ENCODE peak calls at places on chromosomes 12 and 14, in eight cellular contexts. A is GM23248, P is neural progenitor cell, R is mammary epithelial cell, G is PC-9, I is keratinocyte, D is HCT116, C is fibroblast of lung. H is an unnamed sample.

GRCh38 chr12:104469066-104469465 is 12.3 kb downstream of the CHST11 start:
- DNase-seq in G (no peak), D (no peak), A (no peak), R (no peak), C (no peak), I (no peak), P (no peak), H (no peak)

GRCh38 chr14:81268016-81268416 is 47.3 kb upstream of the GTF2A1 start:
- DNase-seq in I (no peak), R (peak), G (no peak), C (peak), P (no peak), A (peak), D (no peak), H (peak)

GRCh38 chr14:89366580-89367448 is 50.2 kb downstream of the FOXN3 start:
- DNase-seq in P (no peak), D (no peak), C (no peak), A (no peak), I (no peak), R (no peak), G (no peak), H (no peak)

GRCh38 chr12:2884810-2885209 is 5.9 kb upstream of the TULP3 start:
- DNase-seq in I (no peak), P (no peak), R (no peak), G (no peak), D (no peak), C (no peak), A (no peak), H (no peak)

GRCh38 chr14:87066221-87066817 is 926.7 kb downstream of the GALC start:
- DNase-seq in G (no peak), P (no peak), C (no peak), D (no peak), A (no peak), R (peak), I (no peak), H (no peak)

GRCh38 chr14:49960453-49960852 is 67.6 kb downstream of the ARF6 start:
- DNase-seq in C (no peak), I (no peak), D (no peak), P (no peak), A (no peak), G (no peak), R (no peak), H (no peak)

GRCh38 chr12:39102474-39103209 is 197.3 kb upstream of the CPNE8 start:
- DNase-seq in C (peak), A (peak), I (no peak), G (no peak), R (peak), D (no peak), P (no peak), H (no peak)

GRCh38 chr14:29235991-29236390 is 469.4 kb downstream of the FOXG1 start:
- DNase-seq in A (peak), D (no peak), I (no peak), R (no peak), P (no peak), C (peak), G (no peak), H (no peak)

GRCh38 chr12:108702534-108702933 is 28.8 kb downstream of the CORO1C start:
- DNase-seq in G (no peak), A (no peak), C (no peak), R (no peak), D (no peak), I (no peak), P (no peak), H (no peak)

GRCh38 chr12:2959194-2959507 is at the start of gene TEAD4:
- DNase-seq in G (peak), A (peak), P (peak), C (peak), R (peak), I (no peak), D (peak), H (no peak)

GRCh38 chr12:16604853-16605252 is 1.1 kb downstream of the LMO3 start:
- DNase-seq in D (no peak), R (no peak), I (no peak), A (no peak), P (peak), G (no peak), C (no peak), H (no peak)

GRCh38 chr14:73526036-73526984 is 10.6 kb upstream of the ACOT1 start:
- DNase-seq in R (peak), A (peak), I (no peak), G (peak), P (no peak), D (no peak), C (peak), H (no peak)

GRCh38 chr12:54141534-54142475 is 47.0 kb downstream of the SMUG1 start:
- DNase-seq in D (no peak), C (peak), P (no peak), R (no peak), A (peak), G (no peak), I (no peak), H (no peak)

GRCh38 chr12:98998697-98999299 is 353.7 kb downstream of the APAF1 start:
- DNase-seq in D (peak), C (peak), P (peak), R (peak), A (peak), G (no peak), I (no peak), H (no peak)

GRCh38 chr14:57199911-57200310 is 68.8 kb downstream of the EXOC5 start:
- DNase-seq in I (no peak), A (peak), C (peak), P (no peak), R (peak), G (no peak), D (no peak), H (no peak)

GRCh38 chr14:46322076-46322475 is 329.5 kb downstream of the RPL10L start:
- DNase-seq in A (no peak), I (no peak), P (peak), D (no peak), C (no peak), G (no peak), R (no peak), H (no peak)

GRCh38 chr14:97233319-97233980 is 436.3 kb downstream of the VRK1 start:
- DNase-seq in C (no peak), R (no peak), A (no peak), P (no peak), I (no peak), G (no peak), D (no peak), H (no peak)
- TF ChIP-seq EZH2 in C (no peak), R (no peak), A (no peak), P (no peak), I (peak), G (no peak), D (no peak), H (no peak)

GRCh38 chr14:20455355-20456300 is 602 bp downstream of the APEX1 start:
- DNase-seq in D (no peak), P (peak), I (no peak), A (peak), C (peak), G (peak), R (peak), H (no peak)

GRCh38 chr14:20460458-20461229 is 590 bp downstream of the PIP4P1 start:
- DNase-seq in C (no peak), P (no peak), D (no peak), A (peak), I (no peak), G (peak), R (peak), H (peak)

GRCh38 chr14:20458031-20458789 is 3.0 kb downstream of the PIP4P1 start:
- DNase-seq in R (no peak), C (no peak), G (no peak), A (no peak), D (no peak), I (no peak), P (no peak), H (no peak)

GRCh38 chr14:20456971-20457370 is 1.9 kb downstream of the APEX1 start:
- DNase-seq in C (no peak), R (no peak), G (no peak), P (no peak), A (no peak), I (no peak), D (no peak), H (no peak)

DNA sequence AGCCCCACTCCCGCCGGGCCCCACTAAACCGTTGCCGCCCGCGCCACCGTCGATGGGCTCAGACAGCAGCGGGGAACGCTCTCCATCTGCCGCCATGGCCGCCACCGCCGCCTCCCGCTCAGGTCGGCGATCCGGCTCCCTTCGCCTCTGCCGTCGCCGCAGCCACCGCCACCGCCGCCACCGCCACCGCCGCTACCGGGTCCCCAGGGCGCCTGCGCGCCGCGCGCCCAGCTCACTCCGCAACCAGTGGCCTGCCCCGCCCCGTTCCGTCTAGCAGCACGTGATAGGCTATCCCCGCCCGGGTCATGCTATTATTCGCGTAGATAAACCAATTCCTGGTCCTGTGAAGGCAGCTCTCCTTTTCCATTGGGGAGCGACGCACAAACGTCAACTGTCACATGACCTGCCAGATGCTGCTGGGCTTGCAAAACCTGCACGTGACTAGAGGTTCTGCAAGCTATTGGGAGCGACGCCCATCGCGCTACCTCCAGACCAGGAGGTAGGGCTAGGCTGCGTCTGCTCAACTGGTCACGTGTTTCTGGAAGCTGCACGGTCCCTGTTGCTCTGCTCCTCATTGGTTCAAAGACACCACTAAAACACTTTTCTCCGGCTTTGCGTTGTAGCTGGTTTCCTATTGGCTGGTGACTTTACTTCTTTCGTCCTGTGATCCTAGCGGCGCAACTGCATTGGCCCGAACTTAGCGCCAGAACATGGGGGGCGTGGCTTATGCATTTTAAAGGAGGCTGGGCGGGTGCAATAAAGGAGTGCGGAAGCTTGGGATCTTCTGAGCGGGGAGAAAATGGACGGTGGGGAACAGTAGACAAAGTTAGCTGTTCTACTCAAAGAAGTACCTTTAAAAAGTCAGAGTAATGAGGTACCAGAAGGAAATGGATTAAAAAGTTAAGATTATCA is at the start of gene PIP4P1:
- DNase-seq in G (peak), D (peak), C (peak), P (peak), A (peak), I (peak), R (peak), H (peak)
- TF ChIP-seq EZH2 in G (no peak), D (no peak), C (no peak), P (no peak), A (no peak), I (peak), R (no peak), H (peak)

DNA sequence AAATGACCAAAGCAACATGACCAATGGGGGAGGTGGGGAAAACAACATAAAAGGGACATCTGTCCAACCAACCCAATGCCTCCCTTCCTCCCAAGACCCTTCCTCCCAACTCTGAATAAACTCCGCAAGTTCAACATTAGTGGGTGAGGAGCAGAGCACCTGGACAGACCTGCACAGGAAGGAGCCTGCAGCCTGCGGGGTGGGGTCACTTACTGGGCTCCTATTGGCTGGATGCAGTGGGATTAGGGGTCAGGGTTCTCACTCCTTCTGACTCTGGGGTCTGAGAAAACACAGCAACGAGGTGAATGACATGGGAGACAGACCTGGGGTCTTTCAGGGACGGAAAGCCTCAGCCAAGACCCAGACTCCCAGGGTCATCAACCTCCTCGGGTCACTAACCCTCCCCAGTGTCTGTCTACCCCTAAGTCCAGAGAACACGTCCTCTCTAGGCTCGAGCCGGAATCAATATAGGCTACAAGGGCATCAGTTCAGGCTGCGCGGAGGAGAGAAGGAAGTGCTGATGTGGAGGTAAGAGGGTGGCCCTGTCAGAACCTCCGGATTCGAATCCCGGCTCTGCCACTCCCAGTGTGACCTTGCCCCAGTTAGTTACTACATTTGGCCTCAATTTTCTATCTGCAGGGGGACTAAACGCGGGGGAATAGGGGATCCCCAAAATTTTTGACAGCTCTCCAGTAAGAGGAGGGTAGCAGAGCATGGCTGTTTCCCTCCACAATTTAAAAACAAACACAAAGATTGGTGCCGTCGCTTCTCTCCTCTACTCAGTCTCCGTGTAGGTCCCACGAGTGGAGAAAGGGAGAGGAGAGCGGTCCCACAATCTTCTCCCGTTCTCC is 819 bp downstream of the NDRG2 start:
- DNase-seq in D (no peak), P (no peak), C (no peak), R (no peak), I (no peak), G (no peak), A (no peak), H (no peak)
- TF ChIP-seq EZH2 in D (no peak), P (no peak), C (peak), R (peak), I (no peak), G (no peak), A (peak), H (no peak)

GRCh38 chr12:68342966-68343365 is 10.8 kb upstream of the MDM1 start:
- DNase-seq in R (no peak), G (no peak), C (no peak), D (no peak), P (no peak), A (no peak), I (no peak), H (peak)
- TF ChIP-seq EZH2 in R (no peak), G (no peak), C (no peak), D (no peak), P (no peak), A (no peak), I (no peak), H (no peak)

GRCh38 chr12:114671321-114671663 is 12.7 kb downstream of the TBX3 start:
- DNase-seq in C (no peak), I (no peak), A (peak), G (no peak), P (no peak), R (peak), D (no peak), H (no peak)

GRCh38 chr12:114668151-114668891 is 15.7 kb downstream of the TBX3 start:
- DNase-seq in P (peak), G (peak), C (peak), A (peak), R (peak), D (peak), I (peak), H (no peak)

GRCh38 chr12:114668905-114669304 is 15.1 kb downstream of the TBX3 start:
- DNase-seq in P (no peak), D (no peak), I (no peak), R (no peak), G (no peak), A (peak), C (no peak), H (no peak)

GRCh38 chr12:114670257-114670955 is 13.6 kb downstream of the TBX3 start:
- DNase-seq in I (no peak), D (no peak), C (no peak), R (peak), P (no peak), A (peak), G (no peak), H (no peak)

DNA sequence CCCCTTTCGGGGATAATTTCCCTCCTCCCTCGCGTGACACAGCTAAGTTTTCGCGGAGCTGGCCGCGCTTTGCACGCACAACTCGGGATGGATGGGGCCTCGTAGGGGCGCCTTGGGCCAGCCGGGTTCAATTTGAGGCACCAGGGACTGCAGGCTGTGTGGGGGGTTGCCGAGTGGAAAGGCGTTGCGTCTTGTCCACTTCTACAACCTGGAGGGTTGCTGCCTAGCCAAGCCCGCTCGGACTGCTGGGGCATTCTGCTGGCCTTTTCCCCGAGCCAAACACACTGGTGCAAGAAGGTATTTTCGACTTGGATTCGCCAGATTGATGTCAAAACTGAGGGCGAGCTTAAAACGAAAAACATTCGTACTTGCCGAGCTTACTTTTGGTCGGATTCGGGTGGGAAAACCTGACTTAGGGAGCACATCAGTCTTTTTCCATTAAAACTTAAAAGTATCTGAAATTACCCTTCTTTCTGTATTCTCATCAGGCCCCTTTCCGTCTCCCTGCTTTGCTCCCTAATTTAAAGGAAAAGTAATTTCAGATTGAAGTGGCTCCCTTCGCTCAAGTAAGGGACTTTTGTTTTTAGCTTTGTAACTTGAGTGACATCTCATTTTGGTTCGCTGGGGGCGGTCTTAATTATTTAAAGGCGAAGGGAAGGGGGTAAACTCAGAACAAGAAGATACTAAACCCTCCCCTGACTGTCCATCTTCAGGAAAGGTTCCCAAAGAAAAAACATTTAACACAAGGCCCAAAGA is 14.3 kb downstream of the TBX3 start:
- DNase-seq in I (no peak), R (peak), C (peak), A (peak), D (no peak), P (peak), G (no peak), H (no peak)
- TF ChIP-seq EZH2 in I (no peak), R (no peak), C (no peak), A (no peak), D (no peak), P (peak), G (no peak), H (no peak)

H was measured in DND-41.